ENCODE peak calls at places on chromosomes 11 and 22, in ten cellular contexts. H is NCI-H1417; S is stimulated activated CD8-positive, alpha-beta memory T cell treated with anti-CD3 and anti-CD28 coated beads, Interleukin-15, amount 100 ng/mL, for 24 hours; Q is thoracic aorta; N is retina; J is SK-N-SH; A is sciatic nerve; G is AG09309; F is Calu3; I is activated naive CD8-positive, alpha-beta T cell treated with anti-CD3 and anti-CD28 coated beads, Interleukin-2, amount 50 U/mL, for 24 hours. T is an unnamed sample.

GRCh38 chr22:29314537-29315285 is 786 bp downstream of the RASL10A start:
- DNase-seq in G (no peak), N (peak), A (peak), J (peak), S (no peak), F (peak), H (no peak), Q (no peak), I (no peak), T (no peak)

GRCh38 chr22:40620464-40621046 is 16.0 kb downstream of the MRTFA start:
- DNase-seq in H (no peak), N (no peak), A (no peak), G (no peak), I (no peak), S (no peak), F (no peak), J (no peak), Q (no peak), T (no peak)

GRCh38 chr11:971092-971690 is 45.5 kb downstream of the AP2A2 start:
- DNase-seq in F (no peak), N (no peak), G (no peak), I (no peak), H (no peak), S (no peak), J (no peak), A (no peak), Q (no peak), T (no peak)

GRCh38 chr11:22670803-22671202 is 4.4 kb downstream of the GAS2 start:
- DNase-seq in A (no peak), S (no peak), I (no peak), N (no peak), G (no peak), F (no peak), H (no peak), J (no peak), Q (no peak), T (no peak)

GRCh38 chr11:23236846-23237550 is 376.7 kb upstream of the CCDC179 start:
- DNase-seq in H (no peak), I (no peak), Q (no peak), J (no peak), S (no peak), A (no peak), N (no peak), F (no peak), G (no peak), T (peak)

GRCh38 chr11:27216268-27217149 is 146.5 kb downstream of the CCDC34 start:
- DNase-seq in I (no peak), H (no peak), F (no peak), A (no peak), G (no peak), Q (no peak), J (peak), S (no peak), N (peak), T (no peak)

GRCh38 chr11:64750361-64751054 is 6.6 kb upstream of the RASGRP2 start:
- DNase-seq in J (no peak), I (no peak), F (no peak), G (no peak), Q (no peak), S (no peak), A (no peak), N (no peak), H (no peak), T (no peak)

GRCh38 chr11:117873828-117874125 is 2.7 kb downstream of the FXYD6 start:
- DNase-seq in A (no peak), I (no peak), S (no peak), N (no peak), G (no peak), H (no peak), Q (no peak), F (no peak), J (no peak), T (no peak)

GRCh38 chr11:60756307-60757032 is at the start of gene MS4A15:
- DNase-seq in H (no peak), G (no peak), A (no peak), N (no peak), S (no peak), Q (no peak), I (no peak), J (peak), F (peak), T (no peak)

GRCh38 chr11:16603890-16604783 is 134.3 kb upstream of the C11orf58 start:
- DNase-seq in H (peak), N (no peak), J (peak), S (no peak), I (no peak), Q (no peak), F (peak), G (no peak), A (peak), T (no peak)

GRCh38 chr11:71580057-71581003 is 2.3 kb downstream of the KRTAP5-11 start:
- DNase-seq in G (peak), S (no peak), J (peak), F (peak), H (peak), I (peak), A (no peak), Q (no peak), N (peak), T (peak)

GRCh38 chr22:30021881-30022619 is 58.2 kb upstream of the HORMAD2 start:
- DNase-seq in Q (no peak), H (no peak), N (no peak), J (peak), I (no peak), F (no peak), G (no peak), A (no peak), S (no peak), T (no peak)

GRCh38 chr11:86524603-86525352 is 147.6 kb downstream of the ME3 start:
- DNase-seq in I (no peak), G (no peak), F (no peak), J (peak), H (peak), Q (no peak), N (peak), A (no peak), S (no peak), T (no peak)

GRCh38 chr22:26513852-26514251 is 1.6 kb upstream of the TFIP11 start:
- DNase-seq in S (no peak), G (no peak), F (no peak), H (no peak), I (no peak), J (no peak), N (no peak), Q (no peak), A (no peak), T (no peak)

GRCh38 chr11:63869686-63870085 is 30.8 kb downstream of the MARK2 start:
- DNase-seq in I (peak), G (no peak), H (no peak), S (no peak), J (no peak), N (no peak), Q (no peak), A (no peak), F (no peak), T (no peak)

GRCh38 chr11:62652156-62653006 is 721 bp downstream of the INTS5 start:
- DNase-seq in I (no peak), H (no peak), A (no peak), F (no peak), J (no peak), G (no peak), S (no peak), N (no peak), Q (no peak), T (no peak)

GRCh38 chr22:21963790-21964211 is 11.2 kb upstream of the PPM1F start:
- DNase-seq in A (no peak), Q (no peak), F (no peak), N (no peak), J (no peak), S (no peak), I (no peak), G (no peak), H (no peak), T (no peak)

GRCh38 chr22:39135092-39135896 is 17.2 kb downstream of the CBX7 start:
- DNase-seq in N (peak), J (peak), I (peak), A (peak), F (peak), H (peak), Q (no peak), S (no peak), G (no peak), T (no peak)

GRCh38 chr11:69699213-69699612 is 4.6 kb downstream of the FGF19 start:
- DNase-seq in F (no peak), Q (no peak), I (no peak), G (no peak), N (peak), J (no peak), S (no peak), A (no peak), H (no peak), T (peak)

GRCh38 chr11:119952441-119952840 is 185.5 kb downstream of the TRIM29 start:
- DNase-seq in H (no peak), I (no peak), Q (no peak), N (no peak), F (no peak), S (no peak), J (no peak), G (no peak), A (no peak), T (no peak)

GRCh38 chr11:46808804-46809431 is 37.2 kb downstream of the CKAP5 start:
- DNase-seq in H (no peak), I (no peak), A (no peak), F (no peak), Q (no peak), N (no peak), S (no peak), J (peak), G (peak), T (peak)

GRCh38 chr11:73171762-73172161 is 29.6 kb upstream of the FCHSD2 start:
- DNase-seq in I (no peak), F (no peak), J (no peak), H (no peak), N (no peak), G (no peak), A (no peak), S (no peak), Q (no peak), T (no peak)

T was measured in GM04504.